ENCODE peak calls at places on chromosome 7, in four cellular contexts. B is HCT116, Q is stomach, M is heart left ventricle. K is an unnamed sample.

GRCh38 chr7:25843467-25843866 is 308.5 kb upstream of the NFE2L3 start:
- DNase-seq in B (no peak), Q (no peak), M (no peak), K (no peak)

GRCh38 chr7:66575398-66575797 is 53.3 kb upstream of the KCTD7 start:
- DNase-seq in B (no peak), Q (no peak), M (no peak), K (no peak)

GRCh38 chr7:91050677-91051076 is 213.6 kb upstream of the FZD1 start:
- DNase-seq in B (no peak), Q (no peak), M (no peak), K (no peak)

GRCh38 chr7:32506266-32507054 is 11.2 kb downstream of the AVL9 start:
- DNase-seq in B (peak; percentile 77), Q (no peak), M (no peak), K (no peak)

GRCh38 chr7:133358728-133359127 is 105.8 kb downstream of the EXOC4 start:
- DNase-seq in B (no peak), Q (no peak), M (no peak), K (no peak)

GRCh38 chr7:1357601-1358271 is 101.5 kb downstream of the MICALL2 start:
- DNase-seq in B (no peak), Q (no peak), M (no peak), K (peak; percentile 54)

GRCh38 chr7:152759655-152760383 is at the start of gene ACTR3B:
- DNase-seq in B (peak; percentile 66), Q (peak; percentile 93), M (peak; percentile 93), K (peak; percentile 98)

GRCh38 chr7:92682767-92683539 is 92.8 kb upstream of the FAM133B start:
- DNase-seq in B (no peak), Q (no peak), M (no peak), K (no peak)

GRCh38 chr7:150753826-150754603 is 16.8 kb downstream of the GIMAP5 start:
- DNase-seq in B (no peak), Q (no peak), M (no peak), K (no peak)